ENCODE peak calls at places on chromosomes 13 and 19, in eight cellular contexts. One of them, this sample, is unnamed.

GRCh38 chr19:40489882-40490230 is 23.1 kb downstream of the SPTBN4 start:
- DNase-seq in psoas muscle: peak; percentile 53
- DNase-seq in suprapubic skin: no peak
- DNase-seq in lower lobe of right lung: no peak
- DNase-seq in upper lobe of right lung: no peak
- DNase-seq in gastrocnemius medialis: no peak
- DNase-seq in HL-60: no peak
- DNase-seq in cardiac muscle cell: no peak
- DNase-seq in this sample: no peak

GRCh38 chr13:75687145-75687763 is 51.1 kb downstream of the LMO7 start:
- DNase-seq in gastrocnemius medialis: no peak
- DNase-seq in suprapubic skin: no peak
- DNase-seq in lower lobe of right lung: no peak
- DNase-seq in cardiac muscle cell: peak; percentile 49
- DNase-seq in HL-60: no peak
- DNase-seq in psoas muscle: no peak
- DNase-seq in upper lobe of right lung: no peak
- DNase-seq in this sample: peak; percentile 70

GRCh38 chr19:57515218-57515617 is 11.9 kb upstream of the ZNF549 start:
- DNase-seq in upper lobe of right lung: no peak
- DNase-seq in HL-60: no peak
- DNase-seq in gastrocnemius medialis: no peak
- DNase-seq in cardiac muscle cell: no peak
- DNase-seq in suprapubic skin: no peak
- DNase-seq in psoas muscle: no peak
- DNase-seq in lower lobe of right lung: no peak
- DNase-seq in this sample: no peak

GRCh38 chr19:39045506-39045905 is 13.2 kb upstream of the FBXO27 start:
- DNase-seq in upper lobe of right lung: no peak
- DNase-seq in suprapubic skin: no peak
- DNase-seq in cardiac muscle cell: no peak
- DNase-seq in gastrocnemius medialis: no peak
- DNase-seq in HL-60: no peak
- DNase-seq in lower lobe of right lung: no peak
- DNase-seq in psoas muscle: no peak
- DNase-seq in this sample: no peak

GRCh38 chr13:111472559-111473460 is 152.4 kb downstream of the TEX29 start:
- DNase-seq in gastrocnemius medialis: no peak
- DNase-seq in suprapubic skin: no peak
- DNase-seq in HL-60: no peak
- DNase-seq in lower lobe of right lung: no peak
- DNase-seq in upper lobe of right lung: no peak
- DNase-seq in psoas muscle: no peak
- DNase-seq in cardiac muscle cell: no peak
- DNase-seq in this sample: no peak

GRCh38 chr13:51549050-51549449 is 35.2 kb upstream of the WDFY2 start:
- DNase-seq in HL-60: peak; percentile 85
- DNase-seq in upper lobe of right lung: peak; percentile 68
- DNase-seq in gastrocnemius medialis: no peak
- DNase-seq in lower lobe of right lung: peak; percentile 65
- DNase-seq in psoas muscle: no peak
- DNase-seq in suprapubic skin: no peak
- DNase-seq in cardiac muscle cell: no peak
- DNase-seq in this sample: peak; percentile 72

GRCh38 chr19:29514525-29515232 is 11.1 kb upstream of the VSTM2B start:
- DNase-seq in HL-60: no peak
- DNase-seq in lower lobe of right lung: peak; percentile 7
- DNase-seq in psoas muscle: no peak
- DNase-seq in cardiac muscle cell: no peak
- DNase-seq in gastrocnemius medialis: no peak
- DNase-seq in upper lobe of right lung: no peak
- DNase-seq in suprapubic skin: no peak
- DNase-seq in this sample: no peak

GRCh38 chr19:13089139-13089856 is 13.4 kb downstream of the LYL1 start:
- DNase-seq in gastrocnemius medialis: no peak
- DNase-seq in upper lobe of right lung: no peak
- DNase-seq in psoas muscle: no peak
- DNase-seq in suprapubic skin: no peak
- DNase-seq in lower lobe of right lung: no peak
- DNase-seq in HL-60: no peak
- DNase-seq in cardiac muscle cell: no peak
- DNase-seq in this sample: peak; percentile 2

GRCh38 chr19:28039677-28040381 is 1173.1 kb downstream of the UQCRFS1 start:
- DNase-seq in suprapubic skin: no peak
- DNase-seq in cardiac muscle cell: no peak
- DNase-seq in psoas muscle: no peak
- DNase-seq in HL-60: no peak
- DNase-seq in gastrocnemius medialis: no peak
- DNase-seq in lower lobe of right lung: no peak
- DNase-seq in upper lobe of right lung: no peak
- DNase-seq in this sample: no peak

GRCh38 chr19:369256-369655 is 24.7 kb upstream of the MIER2 start:
- DNase-seq in HL-60: no peak
- DNase-seq in upper lobe of right lung: no peak
- DNase-seq in psoas muscle: no peak
- DNase-seq in gastrocnemius medialis: no peak
- DNase-seq in suprapubic skin: no peak
- DNase-seq in lower lobe of right lung: no peak
- DNase-seq in cardiac muscle cell: no peak
- DNase-seq in this sample: no peak

GRCh38 chr13:110639935-110640334 is 24.6 kb downstream of the NAXD start:
- DNase-seq in cardiac muscle cell: no peak
- DNase-seq in suprapubic skin: no peak
- DNase-seq in HL-60: no peak
- DNase-seq in upper lobe of right lung: no peak
- DNase-seq in lower lobe of right lung: no peak
- DNase-seq in psoas muscle: no peak
- DNase-seq in gastrocnemius medialis: no peak
- DNase-seq in this sample: no peak

GRCh38 chr13:94524407-94524806 is 44.9 kb upstream of the DCT start:
- DNase-seq in upper lobe of right lung: no peak
- DNase-seq in HL-60: no peak
- DNase-seq in psoas muscle: no peak
- DNase-seq in cardiac muscle cell: no peak
- DNase-seq in gastrocnemius medialis: no peak
- DNase-seq in lower lobe of right lung: no peak
- DNase-seq in suprapubic skin: no peak
- DNase-seq in this sample: no peak

GRCh38 chr13:63501702-63502101 is 2086.1 kb upstream of the PCDH20 start:
- DNase-seq in gastrocnemius medialis: no peak
- DNase-seq in suprapubic skin: no peak
- DNase-seq in upper lobe of right lung: no peak
- DNase-seq in psoas muscle: no peak
- DNase-seq in lower lobe of right lung: no peak
- DNase-seq in cardiac muscle cell: no peak
- DNase-seq in HL-60: no peak
- DNase-seq in this sample: no peak

GRCh38 chr19:4673216-4673615 is 3.1 kb upstream of the MYDGF start:
- DNase-seq in cardiac muscle cell: no peak
- DNase-seq in suprapubic skin: no peak
- DNase-seq in gastrocnemius medialis: no peak
- DNase-seq in psoas muscle: no peak
- DNase-seq in lower lobe of right lung: no peak
- DNase-seq in HL-60: no peak
- DNase-seq in upper lobe of right lung: no peak
- DNase-seq in this sample: no peak

GRCh38 chr13:106139407-106139806 is 396.1 kb downstream of the EFNB2 start:
- DNase-seq in lower lobe of right lung: no peak
- DNase-seq in suprapubic skin: no peak
- DNase-seq in psoas muscle: no peak
- DNase-seq in upper lobe of right lung: no peak
- DNase-seq in cardiac muscle cell: no peak
- DNase-seq in HL-60: no peak
- DNase-seq in gastrocnemius medialis: no peak
- DNase-seq in this sample: peak; percentile 57

GRCh38 chr13:113620036-113620435 is 35.5 kb downstream of the TFDP1 start:
- DNase-seq in upper lobe of right lung: no peak
- DNase-seq in suprapubic skin: no peak
- DNase-seq in psoas muscle: peak; percentile 35
- DNase-seq in cardiac muscle cell: no peak
- DNase-seq in gastrocnemius medialis: no peak
- DNase-seq in HL-60: no peak
- DNase-seq in lower lobe of right lung: peak; percentile 27
- DNase-seq in this sample: no peak

GRCh38 chr19:39341122-39341719 is 1.0 kb upstream of the SAMD4B start:
- DNase-seq in HL-60: peak; percentile 31
- DNase-seq in suprapubic skin: peak; percentile 72
- DNase-seq in psoas muscle: peak; percentile 61
- DNase-seq in lower lobe of right lung: peak; percentile 59
- DNase-seq in upper lobe of right lung: no peak
- DNase-seq in cardiac muscle cell: peak; percentile 52
- DNase-seq in gastrocnemius medialis: peak; percentile 14
- DNase-seq in this sample: no peak

GRCh38 chr13:72126424-72126823 is 259.4 kb upstream of the DACH1 start:
- DNase-seq in cardiac muscle cell: no peak
- DNase-seq in upper lobe of right lung: no peak
- DNase-seq in psoas muscle: no peak
- DNase-seq in HL-60: no peak
- DNase-seq in gastrocnemius medialis: no peak
- DNase-seq in suprapubic skin: no peak
- DNase-seq in lower lobe of right lung: no peak
- DNase-seq in this sample: peak; percentile 41

GRCh38 chr13:108968566-108968965 is 339.2 kb downstream of the MYO16 start:
- DNase-seq in lower lobe of right lung: no peak
- DNase-seq in HL-60: no peak
- DNase-seq in cardiac muscle cell: no peak
- DNase-seq in suprapubic skin: no peak
- DNase-seq in psoas muscle: no peak
- DNase-seq in gastrocnemius medialis: no peak
- DNase-seq in upper lobe of right lung: no peak
- DNase-seq in this sample: peak; percentile 44

GRCh38 chr13:23618341-23618740 is 48.1 kb downstream of the TNFRSF19 start:
- DNase-seq in lower lobe of right lung: no peak
- DNase-seq in psoas muscle: no peak
- DNase-seq in suprapubic skin: no peak
- DNase-seq in HL-60: no peak
- DNase-seq in gastrocnemius medialis: no peak
- DNase-seq in cardiac muscle cell: no peak
- DNase-seq in upper lobe of right lung: no peak
- DNase-seq in this sample: peak; percentile 96

GRCh38 chr13:103388839-103389238 is 322.6 kb upstream of the SLC10A2 start:
- DNase-seq in psoas muscle: no peak
- DNase-seq in suprapubic skin: no peak
- DNase-seq in upper lobe of right lung: no peak
- DNase-seq in gastrocnemius medialis: no peak
- DNase-seq in lower lobe of right lung: no peak
- DNase-seq in HL-60: no peak
- DNase-seq in cardiac muscle cell: no peak
- DNase-seq in this sample: no peak
- TF ChIP-seq CTCF in psoas muscle: no peak
- TF ChIP-seq CTCF in suprapubic skin: no peak
- TF ChIP-seq CTCF in upper lobe of right lung: no peak
- TF ChIP-seq CTCF in gastrocnemius medialis: no peak
- TF ChIP-seq CTCF in lower lobe of right lung: no peak
- TF ChIP-seq CTCF in HL-60: no peak
- TF ChIP-seq CTCF in cardiac muscle cell: no peak
- TF ChIP-seq CTCF in this sample: no peak

GRCh38 chr19:5882421-5882968 is 12.2 kb upstream of the FUT5 start:
- DNase-seq in psoas muscle: no peak
- DNase-seq in suprapubic skin: no peak
- DNase-seq in cardiac muscle cell: no peak
- DNase-seq in gastrocnemius medialis: no peak
- DNase-seq in upper lobe of right lung: no peak
- DNase-seq in lower lobe of right lung: no peak
- DNase-seq in HL-60: no peak
- DNase-seq in this sample: no peak
- H3K27me3 ChIP-seq in psoas muscle: peaks cover 38% of the 10 kb centered on the region
- H3K27me3 ChIP-seq in suprapubic skin: peaks cover 23% of the 10 kb centered on the region
- H3K27me3 ChIP-seq in cardiac muscle cell: no peaks in the 10 kb centered on the region
- H3K27me3 ChIP-seq in gastrocnemius medialis: peaks cover 24% of the 10 kb centered on the region
- H3K27me3 ChIP-seq in upper lobe of right lung: no peaks in the 10 kb centered on the region
- H3K27me3 ChIP-seq in lower lobe of right lung: peaks cover 33% of the 10 kb centered on the region
- H3K27me3 ChIP-seq in HL-60: peaks cover 2% of the 10 kb centered on the region
- H3K27me3 ChIP-seq in this sample: no peaks in the 10 kb centered on the region

DNA sequence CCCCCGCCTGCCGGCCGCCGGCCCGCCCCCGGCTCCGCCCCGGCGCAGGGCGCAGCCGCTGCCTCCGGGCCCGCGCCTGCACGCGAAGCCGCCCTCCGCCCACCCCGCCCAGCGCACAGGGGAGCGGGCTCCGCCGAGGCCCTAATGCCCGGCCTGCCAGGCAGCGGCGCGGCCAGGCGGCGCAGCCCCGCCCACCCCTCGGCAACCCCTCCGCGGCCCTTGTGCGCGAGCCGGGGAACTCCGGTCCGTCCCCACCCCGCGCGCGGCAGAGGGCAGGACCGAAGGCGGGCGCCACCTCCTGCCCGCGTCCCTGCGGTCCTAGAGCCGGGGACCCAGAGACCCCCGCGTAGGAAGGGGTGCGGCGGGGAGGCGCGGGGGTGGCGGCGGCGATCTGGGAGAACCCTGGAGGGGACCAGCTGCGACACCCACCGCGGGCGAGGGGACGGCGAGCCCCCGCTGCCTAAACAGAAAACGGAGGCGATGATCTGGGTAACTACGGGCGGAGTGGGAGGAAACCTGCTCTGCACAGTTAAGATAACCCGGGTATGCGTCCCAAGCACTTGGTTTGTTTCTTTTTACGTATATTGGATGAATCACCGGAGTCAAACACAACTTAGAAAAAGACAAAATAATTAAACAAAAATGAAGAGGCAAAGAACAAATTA is 351 bp upstream of the USP12 start:
- DNase-seq in gastrocnemius medialis: peak; percentile 86
- DNase-seq in cardiac muscle cell: peak; percentile 96
- DNase-seq in HL-60: peak; percentile 64
- DNase-seq in suprapubic skin: peak; percentile 93
- DNase-seq in lower lobe of right lung: peak; percentile 96
- DNase-seq in upper lobe of right lung: peak; percentile 98
- DNase-seq in psoas muscle: peak; percentile 97
- DNase-seq in this sample: peak; percentile 75
- TF ChIP-seq CTCF in gastrocnemius medialis: no peak
- TF ChIP-seq CTCF in cardiac muscle cell: no peak
- TF ChIP-seq CTCF in HL-60: no peak
- TF ChIP-seq CTCF in suprapubic skin: no peak
- TF ChIP-seq CTCF in lower lobe of right lung: peak; percentile 20
- TF ChIP-seq CTCF in upper lobe of right lung: peak; percentile 10
- TF ChIP-seq CTCF in psoas muscle: peak; percentile 18
- TF ChIP-seq CTCF in this sample: peak; percentile 19

GRCh38 chr13:27980280-27980998 is 8.1 kb downstream of the URAD start:
- DNase-seq in cardiac muscle cell: no peak
- DNase-seq in suprapubic skin: no peak
- DNase-seq in lower lobe of right lung: no peak
- DNase-seq in upper lobe of right lung: peak; percentile 33
- DNase-seq in psoas muscle: no peak
- DNase-seq in HL-60: no peak
- DNase-seq in gastrocnemius medialis: no peak
- DNase-seq in this sample: no peak

GRCh38 chr13:27981006-27981708 is 7.3 kb downstream of the URAD start:
- DNase-seq in lower lobe of right lung: no peak
- DNase-seq in gastrocnemius medialis: no peak
- DNase-seq in upper lobe of right lung: no peak
- DNase-seq in cardiac muscle cell: no peak
- DNase-seq in psoas muscle: no peak
- DNase-seq in suprapubic skin: no peak
- DNase-seq in HL-60: no peak
- DNase-seq in this sample: no peak

GRCh38 chr13:27978301-27978968 is 9.3 kb upstream of the CDX2 start:
- DNase-seq in lower lobe of right lung: no peak
- DNase-seq in cardiac muscle cell: no peak
- DNase-seq in upper lobe of right lung: peak; percentile 58
- DNase-seq in psoas muscle: no peak
- DNase-seq in gastrocnemius medialis: no peak
- DNase-seq in HL-60: no peak
- DNase-seq in suprapubic skin: no peak
- DNase-seq in this sample: no peak

GRCh38 chr13:27979001-27979643 is 9.4 kb downstream of the URAD start:
- DNase-seq in lower lobe of right lung: no peak
- DNase-seq in psoas muscle: no peak
- DNase-seq in suprapubic skin: no peak
- DNase-seq in upper lobe of right lung: peak; percentile 16
- DNase-seq in HL-60: no peak
- DNase-seq in gastrocnemius medialis: no peak
- DNase-seq in cardiac muscle cell: no peak
- DNase-seq in this sample: no peak

GRCh38 chr13:27979765-27980279 is 8.7 kb downstream of the URAD start:
- DNase-seq in psoas muscle: no peak
- DNase-seq in suprapubic skin: no peak
- DNase-seq in gastrocnemius medialis: no peak
- DNase-seq in upper lobe of right lung: peak; percentile 35
- DNase-seq in HL-60: no peak
- DNase-seq in cardiac muscle cell: no peak
- DNase-seq in lower lobe of right lung: no peak
- DNase-seq in this sample: no peak
- H3K27me3 ChIP-seq in psoas muscle: peaks cover 88% of the 10 kb centered on the region
- H3K27me3 ChIP-seq in suprapubic skin: peaks cover 92% of the 10 kb centered on the region
- H3K27me3 ChIP-seq in gastrocnemius medialis: peaks cover 76% of the 10 kb centered on the region
- H3K27me3 ChIP-seq in upper lobe of right lung: peaks cover 93% of the 10 kb centered on the region
- H3K27me3 ChIP-seq in HL-60: peaks cover 57% of the 10 kb centered on the region
- H3K27me3 ChIP-seq in cardiac muscle cell: peaks cover 100% of the 10 kb centered on the region
- H3K27me3 ChIP-seq in lower lobe of right lung: peaks cover 97% of the 10 kb centered on the region
- H3K27me3 ChIP-seq in this sample: peaks cover 64% of the 10 kb centered on the region